ENCODE peak calls at places on chromosome 17, in eight cellular contexts. O is hepatocyte, H is GM23338, S is neural progenitor cell, J is SK-N-SH, G is HCT116, W is PC-3, T is MM.1S. P is an unnamed sample.
A peak's percentile ranks its signal among the peaks of the same experiment; 100 is the strongest.

GRCh38 chr17:77437017-77437416 is 296.2 kb downstream of the SEC14L1 start:
- DNase-seq in G (no peak), O (peak; percentile 80), H (no peak), J (peak; percentile 71), T (no peak), S (no peak), W (peak; percentile 35), P (peak; percentile 51)

GRCh38 chr17:14838567-14838966 is 426.6 kb downstream of the PMP22 start:
- DNase-seq in J (no peak), G (no peak), H (no peak), O (no peak), W (no peak), S (no peak), T (no peak), P (no peak)

GRCh38 chr17:66000216-66000615 is 191.7 kb downstream of the CEP112 start:
- DNase-seq in J (no peak), W (no peak), T (no peak), S (no peak), G (no peak), H (no peak), O (no peak), P (no peak)

GRCh38 chr17:28908640-28909098 is 5.8 kb upstream of the DHRS13 start:
- DNase-seq in G (no peak), O (peak; percentile 61), S (no peak), T (no peak), H (no peak), J (no peak), W (peak; percentile 66), P (no peak)

GRCh38 chr17:7356072-7356549 is 1.2 kb downstream of the TMEM95 start:
- DNase-seq in T (peak; percentile 78), O (peak; percentile 90), G (peak; percentile 83), W (peak; percentile 83), S (peak; percentile 93), H (peak; percentile 97), J (peak; percentile 91), P (peak; percentile 90)

GRCh38 chr17:39351508-39351907 is 49.9 kb downstream of the FBXL20 start:
- DNase-seq in G (no peak), H (no peak), W (no peak), T (no peak), O (no peak), J (no peak), S (no peak), P (no peak)

GRCh38 chr17:51995797-51996403 is 162.6 kb downstream of the CA10 start:
- DNase-seq in T (no peak), H (peak; percentile 3), S (no peak), G (no peak), J (no peak), W (peak; percentile 13), O (no peak), P (no peak)

GRCh38 chr17:49108318-49108717 is 24.3 kb upstream of the B4GALNT2 start:
- DNase-seq in O (no peak), W (peak; percentile 76), J (no peak), T (no peak), G (no peak), S (no peak), H (peak; percentile 44), P (no peak)

GRCh38 chr17:39132192-39132600 is 19.2 kb downstream of the PLXDC1 start:
- DNase-seq in W (peak; percentile 36), S (peak; percentile 41), H (peak; percentile 43), G (no peak), T (no peak), O (peak; percentile 39), J (no peak), P (no peak)

GRCh38 chr17:76383645-76384221 is 676 bp upstream of the SPHK1 start:
- DNase-seq in J (peak; percentile 90), H (peak; percentile 66), T (peak; percentile 50), G (no peak), W (peak; percentile 37), O (peak; percentile 69), S (peak; percentile 74), P (peak; percentile 63)

GRCh38 chr17:3986270-3986938 is 22.2 kb upstream of the ATP2A3 start:
- DNase-seq in W (no peak), O (no peak), J (peak; percentile 12), G (no peak), H (no peak), T (peak; percentile 21), S (no peak), P (peak; percentile 78)

GRCh38 chr17:63634163-63634562 is 11.9 kb downstream of the MAP3K3 start:
- DNase-seq in J (no peak), O (no peak), T (no peak), G (no peak), S (peak; percentile 21), W (no peak), H (peak; percentile 48), P (no peak)

GRCh38 chr17:4375039-4375748 is 8.7 kb upstream of the UBE2G1 start:
- DNase-seq in W (no peak), H (no peak), S (no peak), G (no peak), O (no peak), T (peak; percentile 97), J (no peak), P (peak; percentile 94)

GRCh38 chr17:50034504-50035364 is 21.2 kb upstream of the ITGA3 start:
- DNase-seq in H (no peak), J (peak; percentile 19), O (no peak), W (no peak), G (no peak), T (no peak), S (no peak), P (no peak)

GRCh38 chr17:57899391-57899790 is 49.5 kb upstream of the MRPS23 start:
- DNase-seq in G (no peak), H (no peak), T (no peak), W (no peak), O (no peak), J (no peak), S (no peak), P (no peak)

GRCh38 chr17:51395621-51396020 is 135.3 kb downstream of the UTP18 start:
- DNase-seq in O (no peak), S (no peak), T (no peak), G (no peak), W (no peak), H (no peak), J (no peak), P (no peak)

GRCh38 chr17:13079010-13079409 is 61.2 kb upstream of the ELAC2 start:
- DNase-seq in T (no peak), O (no peak), G (no peak), S (no peak), H (no peak), J (no peak), W (no peak), P (no peak)

GRCh38 chr17:73068322-73069153 is 23.9 kb downstream of the SLC39A11 start:
- DNase-seq in O (peak; percentile 83), J (peak; percentile 59), W (peak; percentile 46), S (no peak), T (no peak), G (no peak), H (no peak), P (no peak)

GRCh38 chr17:7252176-7253043 is at the start of gene ELP5:
- DNase-seq in W (peak; percentile 86), H (peak; percentile 97), O (peak; percentile 95), S (peak; percentile 98), J (peak; percentile 91), T (peak; percentile 93), G (peak; percentile 92), P (peak; percentile 96)

GRCh38 chr17:6713130-6713917 is at the start of gene SLC13A5:
- DNase-seq in H (peak; percentile 91), J (peak; percentile 32), G (no peak), W (no peak), T (no peak), S (peak; percentile 93), O (peak; percentile 84), P (no peak)

GRCh38 chr17:6868579-6868978 is 37.0 kb upstream of the TEKT1 start:
- DNase-seq in S (no peak), H (no peak), J (no peak), G (peak; percentile 74), T (no peak), O (peak; percentile 27), W (peak; percentile 84), P (no peak)

GRCh38 chr17:60422162-60422665 is at the start of gene CHCT1:
- DNase-seq in H (peak; percentile 59), S (no peak), T (no peak), J (peak; percentile 37), G (no peak), W (no peak), O (no peak), P (no peak)

GRCh38 chr17:12973496-12974318 is 44.1 kb downstream of the ELAC2 start:
- DNase-seq in T (no peak), W (no peak), O (peak; percentile 17), G (no peak), S (peak; percentile 44), H (peak; percentile 69), J (no peak), P (no peak)

DNA sequence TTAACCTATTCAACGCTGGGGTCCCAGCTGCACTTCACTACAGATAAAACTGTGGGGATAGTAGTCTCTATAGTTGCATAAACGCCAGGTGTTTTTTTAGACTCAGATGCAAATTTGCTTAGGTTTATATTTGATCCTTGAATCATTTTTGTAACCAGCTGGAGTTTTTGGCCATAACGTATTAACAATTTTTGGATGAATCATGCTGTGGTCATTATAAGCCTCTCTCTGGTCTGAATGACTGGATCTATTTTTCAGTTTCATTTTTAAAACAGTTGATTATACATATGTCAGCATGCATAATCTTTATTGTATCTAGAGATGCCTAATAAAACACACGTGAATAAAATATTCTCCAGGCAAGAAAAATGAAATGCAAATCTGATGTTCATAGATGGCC is 144.1 kb downstream of the KCNJ2 start:
- DNase-seq in W (peak; percentile 46), T (no peak), H (no peak), S (no peak), G (no peak), J (no peak), O (no peak), P (no peak)
- H3K27ac ChIP-seq in W (no peak overlapping the region), T (no peak overlapping the region), H (no peak overlapping the region), S (no peak overlapping the region), G (no peak overlapping the region), J (peak overlapping the region; percentile 36), O (no peak overlapping the region), P (no peak overlapping the region)

GRCh38 chr17:81317436-81317821 is 22.3 kb upstream of the SLC38A10 start:
- DNase-seq in T (no peak), G (no peak), J (no peak), O (no peak), S (no peak), H (no peak), W (no peak), P (no peak)
- TF ChIP-seq EZH2phosphoT487 in T (no peak), G (no peak), J (no peak), O (no peak), S (no peak), H (no peak), W (no peak), P (no peak)

DNA sequence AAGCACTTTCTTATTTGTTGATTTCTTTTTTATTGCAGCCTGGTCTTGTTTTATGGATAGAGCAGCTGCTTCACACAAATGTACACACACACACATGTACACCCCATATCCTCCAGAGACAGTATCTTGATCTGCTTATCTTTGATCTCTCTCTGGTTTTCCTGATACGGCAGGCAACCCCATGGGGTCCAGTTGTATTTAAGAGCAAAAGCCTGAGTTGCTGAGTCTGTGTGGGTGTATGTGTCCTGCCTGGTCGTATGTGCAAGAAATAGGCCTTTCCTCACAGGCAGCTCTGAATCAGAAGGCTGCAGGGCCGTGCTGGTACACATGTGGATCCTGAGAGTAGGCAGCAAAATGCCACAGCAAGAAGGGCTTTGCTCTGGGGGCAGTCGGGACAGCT is 14.6 kb upstream of the LGALS9 start:
- DNase-seq in H (no peak), O (no peak), G (no peak), W (no peak), T (no peak), S (no peak), J (no peak), P (no peak)
- TF ChIP-seq CTCF in H (no peak), O (no peak), G (no peak), W (no peak), T (no peak), S (no peak), J (no peak), P (no peak)

GRCh38 chr17:81132197-81132540 is 33.1 kb upstream of the PVALEF start:
- DNase-seq in J (no peak), O (no peak), S (no peak), H (no peak), G (no peak), W (no peak), T (no peak), P (no peak)
- H3K27ac ChIP-seq in J (no peak overlapping the region), O (peak overlapping the region; percentile 86), S (no peak overlapping the region), H (no peak overlapping the region), G (no peak overlapping the region), W (no peak overlapping the region), T (no peak overlapping the region), P (no peak overlapping the region)

P was measured in OCI-LY7.